ENCODE peak calls at places on chromosomes 13 and 19, in five cellular contexts. One of them, this sample, is unnamed.

GRCh38 chr19:45527731-45528130 is 20.5 kb downstream of the VASP start:
- DNase-seq in A549: no peak
- DNase-seq in CD8-positive, alpha-beta T cell: no peak
- DNase-seq in breast epithelium: no peak
- DNase-seq in heart left ventricle: no peak
- DNase-seq in this sample: no peak

GRCh38 chr19:46786236-46787039 is 2.0 kb downstream of the SLC1A5 start:
- DNase-seq in A549: peak
- DNase-seq in CD8-positive, alpha-beta T cell: peak
- DNase-seq in breast epithelium: peak
- DNase-seq in heart left ventricle: peak
- DNase-seq in this sample: peak

GRCh38 chr19:42850981-42851717 is 28.4 kb downstream of the PSG1 start:
- DNase-seq in A549: peak
- DNase-seq in CD8-positive, alpha-beta T cell: no peak
- DNase-seq in breast epithelium: no peak
- DNase-seq in heart left ventricle: peak
- DNase-seq in this sample: no peak

GRCh38 chr13:51782026-51782710 is 21.8 kb downstream of the DHRS12 start:
- DNase-seq in A549: no peak
- DNase-seq in CD8-positive, alpha-beta T cell: no peak
- DNase-seq in breast epithelium: no peak
- DNase-seq in heart left ventricle: no peak
- DNase-seq in this sample: no peak

GRCh38 chr19:45767881-45768643 is 990 bp downstream of the SIX5 start:
- DNase-seq in A549: peak
- DNase-seq in CD8-positive, alpha-beta T cell: no peak
- DNase-seq in breast epithelium: peak
- DNase-seq in heart left ventricle: peak
- DNase-seq in this sample: no peak

GRCh38 chr13:78603240-78603947 is at the start of gene POU4F1:
- DNase-seq in A549: peak
- DNase-seq in CD8-positive, alpha-beta T cell: peak
- DNase-seq in breast epithelium: no peak
- DNase-seq in heart left ventricle: no peak
- DNase-seq in this sample: no peak

GRCh38 chr19:15443325-15443724 is 6.4 kb downstream of the WIZ start:
- DNase-seq in A549: no peak
- DNase-seq in CD8-positive, alpha-beta T cell: no peak
- DNase-seq in breast epithelium: no peak
- DNase-seq in heart left ventricle: no peak
- DNase-seq in this sample: no peak

GRCh38 chr13:37070145-37070695 is 10.7 kb upstream of the SUPT20H start:
- DNase-seq in A549: no peak
- DNase-seq in CD8-positive, alpha-beta T cell: no peak
- DNase-seq in breast epithelium: no peak
- DNase-seq in heart left ventricle: no peak
- DNase-seq in this sample: no peak

GRCh38 chr19:53884256-53884655 is 2.3 kb downstream of the PRKCG start:
- DNase-seq in A549: no peak
- DNase-seq in CD8-positive, alpha-beta T cell: no peak
- DNase-seq in breast epithelium: no peak
- DNase-seq in heart left ventricle: no peak
- DNase-seq in this sample: no peak

GRCh38 chr19:13054605-13055212 is 47.9 kb downstream of the LYL1 start:
- DNase-seq in A549: no peak
- DNase-seq in CD8-positive, alpha-beta T cell: no peak
- DNase-seq in breast epithelium: no peak
- DNase-seq in heart left ventricle: no peak
- DNase-seq in this sample: no peak

GRCh38 chr19:16017138-16017490 is 59.2 kb upstream of the TPM4 start:
- DNase-seq in A549: no peak
- DNase-seq in CD8-positive, alpha-beta T cell: no peak
- DNase-seq in breast epithelium: no peak
- DNase-seq in heart left ventricle: no peak
- DNase-seq in this sample: no peak

GRCh38 chr13:98975822-98976261 is 2.0 kb downstream of the DOCK9 start:
- DNase-seq in A549: no peak
- DNase-seq in CD8-positive, alpha-beta T cell: no peak
- DNase-seq in breast epithelium: no peak
- DNase-seq in heart left ventricle: no peak
- DNase-seq in this sample: no peak

GRCh38 chr13:30869491-30869890 is 36.6 kb upstream of the MEDAG start:
- DNase-seq in A549: no peak
- DNase-seq in CD8-positive, alpha-beta T cell: no peak
- DNase-seq in breast epithelium: no peak
- DNase-seq in heart left ventricle: peak
- DNase-seq in this sample: no peak

GRCh38 chr13:107586216-107586615 is 629.1 kb downstream of the LIG4 start:
- DNase-seq in A549: no peak
- DNase-seq in CD8-positive, alpha-beta T cell: no peak
- DNase-seq in breast epithelium: no peak
- DNase-seq in heart left ventricle: no peak
- DNase-seq in this sample: no peak

GRCh38 chr19:29887498-29887897 is 54.5 kb upstream of the URI1 start:
- DNase-seq in A549: no peak
- DNase-seq in CD8-positive, alpha-beta T cell: no peak
- DNase-seq in breast epithelium: no peak
- DNase-seq in heart left ventricle: no peak
- DNase-seq in this sample: no peak

GRCh38 chr13:108961542-108962125 is 332.2 kb downstream of the MYO16 start:
- DNase-seq in A549: peak
- DNase-seq in CD8-positive, alpha-beta T cell: peak
- DNase-seq in breast epithelium: no peak
- DNase-seq in heart left ventricle: no peak
- DNase-seq in this sample: peak

GRCh38 chr19:13493516-13494310 is 12.6 kb downstream of the CACNA1A start:
- DNase-seq in A549: no peak
- DNase-seq in CD8-positive, alpha-beta T cell: no peak
- DNase-seq in breast epithelium: no peak
- DNase-seq in heart left ventricle: no peak
- DNase-seq in this sample: no peak

GRCh38 chr19:39971380-39971841 is 446 bp downstream of the PSMC4 start:
- DNase-seq in A549: no peak
- DNase-seq in CD8-positive, alpha-beta T cell: no peak
- DNase-seq in breast epithelium: no peak
- DNase-seq in heart left ventricle: peak
- DNase-seq in this sample: no peak

GRCh38 chr19:52963229-52963760 is 614 bp upstream of the ZNF816 start:
- DNase-seq in A549: no peak
- DNase-seq in CD8-positive, alpha-beta T cell: no peak
- DNase-seq in breast epithelium: no peak
- DNase-seq in heart left ventricle: peak
- DNase-seq in this sample: no peak

GRCh38 chr19:2695288-2695866 is 7.1 kb downstream of the GNG7 start:
- DNase-seq in A549: no peak
- DNase-seq in CD8-positive, alpha-beta T cell: no peak
- DNase-seq in breast epithelium: no peak
- DNase-seq in heart left ventricle: peak
- DNase-seq in this sample: no peak

GRCh38 chr13:27403252-27403678 is 21.2 kb upstream of the GTF3A start:
- DNase-seq in A549: no peak
- DNase-seq in CD8-positive, alpha-beta T cell: no peak
- DNase-seq in breast epithelium: no peak
- DNase-seq in heart left ventricle: no peak
- DNase-seq in this sample: no peak

GRCh38 chr13:51643882-51644281 is 59.6 kb downstream of the WDFY2 start:
- DNase-seq in A549: peak
- DNase-seq in CD8-positive, alpha-beta T cell: no peak
- DNase-seq in breast epithelium: no peak
- DNase-seq in heart left ventricle: no peak
- DNase-seq in this sample: no peak

GRCh38 chr19:53868091-53868891 is 608 bp downstream of the MYADM start:
- DNase-seq in A549: peak
- DNase-seq in CD8-positive, alpha-beta T cell: peak
- DNase-seq in breast epithelium: peak
- DNase-seq in heart left ventricle: peak
- DNase-seq in this sample: peak

GRCh38 chr13:111858571-111858970 is 208.4 kb upstream of the SOX1 start:
- DNase-seq in A549: no peak
- DNase-seq in CD8-positive, alpha-beta T cell: no peak
- DNase-seq in breast epithelium: no peak
- DNase-seq in heart left ventricle: no peak
- DNase-seq in this sample: no peak

GRCh38 chr19:50003810-50004419 is 21.3 kb downstream of the VRK3 start:
- DNase-seq in A549: peak
- DNase-seq in CD8-positive, alpha-beta T cell: peak
- DNase-seq in breast epithelium: no peak
- DNase-seq in heart left ventricle: no peak
- DNase-seq in this sample: no peak

GRCh38 chr13:63948045-63948444 is 2532.4 kb upstream of the PCDH20 start:
- DNase-seq in A549: no peak
- DNase-seq in CD8-positive, alpha-beta T cell: no peak
- DNase-seq in breast epithelium: no peak
- DNase-seq in heart left ventricle: no peak
- DNase-seq in this sample: no peak

GRCh38 chr13:93727301-93728141 is 500.9 kb downstream of the GPC6 start:
- DNase-seq in A549: no peak
- DNase-seq in CD8-positive, alpha-beta T cell: no peak
- DNase-seq in breast epithelium: no peak
- DNase-seq in heart left ventricle: no peak
- DNase-seq in this sample: no peak

GRCh38 chr13:49610176-49610575 is 18.1 kb upstream of the ARL11 start:
- DNase-seq in A549: no peak
- DNase-seq in CD8-positive, alpha-beta T cell: no peak
- DNase-seq in breast epithelium: no peak
- DNase-seq in heart left ventricle: no peak
- DNase-seq in this sample: no peak

GRCh38 chr13:44382635-44383145 is 9.1 kb downstream of the SERP2 start:
- DNase-seq in A549: no peak
- DNase-seq in CD8-positive, alpha-beta T cell: no peak
- DNase-seq in breast epithelium: no peak
- DNase-seq in heart left ventricle: peak
- DNase-seq in this sample: no peak

GRCh38 chr13:30855569-30855968 is 50.5 kb upstream of the MEDAG start:
- DNase-seq in A549: no peak
- DNase-seq in CD8-positive, alpha-beta T cell: no peak
- DNase-seq in breast epithelium: no peak
- DNase-seq in heart left ventricle: no peak
- DNase-seq in this sample: no peak

GRCh38 chr13:46575321-46575721 is 22.4 kb downstream of the LRCH1 start:
- DNase-seq in A549: no peak
- DNase-seq in CD8-positive, alpha-beta T cell: no peak
- DNase-seq in breast epithelium: no peak
- DNase-seq in heart left ventricle: no peak
- DNase-seq in this sample: no peak
- H3K27ac ChIP-seq in A549: no peak
- H3K27ac ChIP-seq in CD8-positive, alpha-beta T cell: no peak
- H3K27ac ChIP-seq in breast epithelium: no peak
- H3K27ac ChIP-seq in heart left ventricle: peak
- H3K27ac ChIP-seq in this sample: no peak

GRCh38 chr13:41563501-41564001 is 106.2 kb downstream of the RGCC start:
- DNase-seq in A549: no peak
- DNase-seq in CD8-positive, alpha-beta T cell: no peak
- DNase-seq in breast epithelium: no peak
- DNase-seq in heart left ventricle: no peak
- DNase-seq in this sample: no peak

GRCh38 chr13:41562083-41562482 is 104.7 kb downstream of the RGCC start:
- DNase-seq in A549: no peak
- DNase-seq in CD8-positive, alpha-beta T cell: no peak
- DNase-seq in breast epithelium: no peak
- DNase-seq in heart left ventricle: peak
- DNase-seq in this sample: no peak

GRCh38 chr13:41564046-41564445 is 106.7 kb downstream of the RGCC start:
- DNase-seq in A549: no peak
- DNase-seq in CD8-positive, alpha-beta T cell: no peak
- DNase-seq in breast epithelium: no peak
- DNase-seq in heart left ventricle: no peak
- DNase-seq in this sample: no peak

GRCh38 chr13:41561179-41561578 is 103.8 kb downstream of the RGCC start:
- DNase-seq in A549: no peak
- DNase-seq in CD8-positive, alpha-beta T cell: no peak
- DNase-seq in breast epithelium: no peak
- DNase-seq in heart left ventricle: no peak
- DNase-seq in this sample: no peak

GRCh38 chr13:41562541-41563178 is 105.3 kb downstream of the RGCC start:
- DNase-seq in A549: no peak
- DNase-seq in CD8-positive, alpha-beta T cell: no peak
- DNase-seq in breast epithelium: no peak
- DNase-seq in heart left ventricle: no peak
- DNase-seq in this sample: no peak
- H3K27ac ChIP-seq in A549: no peak
- H3K27ac ChIP-seq in CD8-positive, alpha-beta T cell: no peak
- H3K27ac ChIP-seq in breast epithelium: no peak
- H3K27ac ChIP-seq in heart left ventricle: no peak
- H3K27ac ChIP-seq in this sample: no peak

DNA sequence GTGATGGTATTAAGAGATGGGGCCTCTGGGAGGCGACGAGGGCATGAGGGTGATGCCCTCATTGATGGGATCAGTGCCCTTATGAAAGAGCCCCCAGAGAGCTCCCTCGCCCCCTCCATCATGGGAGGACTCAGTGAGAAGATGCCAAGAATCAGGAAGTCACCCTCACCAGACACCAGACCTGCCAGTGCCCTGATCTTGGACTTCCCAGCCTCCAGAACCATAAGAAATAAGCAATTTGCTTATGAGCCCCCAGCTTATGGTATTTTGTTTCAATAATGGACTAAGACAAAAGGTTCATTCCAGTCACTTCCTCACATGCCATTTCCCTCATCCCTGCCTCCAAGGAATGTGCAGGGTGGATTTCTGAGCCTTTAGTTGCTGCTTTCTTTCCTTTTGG is 129.7 kb downstream of the KDM4B start:
- DNase-seq in A549: no peak
- DNase-seq in CD8-positive, alpha-beta T cell: no peak
- DNase-seq in breast epithelium: no peak
- DNase-seq in heart left ventricle: no peak
- DNase-seq in this sample: no peak
- H3K27ac ChIP-seq in A549: no peak
- H3K27ac ChIP-seq in CD8-positive, alpha-beta T cell: no peak
- H3K27ac ChIP-seq in breast epithelium: no peak
- H3K27ac ChIP-seq in heart left ventricle: no peak
- H3K27ac ChIP-seq in this sample: no peak

GRCh38 chr19:11137542-11138384 is 17.8 kb downstream of the SPC24 start:
- DNase-seq in A549: peak
- DNase-seq in CD8-positive, alpha-beta T cell: peak
- DNase-seq in breast epithelium: peak
- DNase-seq in heart left ventricle: peak
- DNase-seq in this sample: peak

GRCh38 chr19:11140896-11141295 is 14.7 kb downstream of the SPC24 start:
- DNase-seq in A549: no peak
- DNase-seq in CD8-positive, alpha-beta T cell: no peak
- DNase-seq in breast epithelium: no peak
- DNase-seq in heart left ventricle: no peak
- DNase-seq in this sample: no peak

GRCh38 chr19:11138659-11139526 is 16.7 kb downstream of the SPC24 start:
- DNase-seq in A549: peak
- DNase-seq in CD8-positive, alpha-beta T cell: no peak
- DNase-seq in breast epithelium: no peak
- DNase-seq in heart left ventricle: peak
- DNase-seq in this sample: no peak

GRCh38 chr19:11131471-11131870 is 24.1 kb downstream of the SPC24 start:
- DNase-seq in A549: no peak
- DNase-seq in CD8-positive, alpha-beta T cell: no peak
- DNase-seq in breast epithelium: no peak
- DNase-seq in heart left ventricle: no peak
- DNase-seq in this sample: no peak

GRCh38 chr19:11136400-11137101 is 19.0 kb downstream of the SPC24 start:
- DNase-seq in A549: no peak
- DNase-seq in CD8-positive, alpha-beta T cell: no peak
- DNase-seq in breast epithelium: no peak
- DNase-seq in heart left ventricle: no peak
- DNase-seq in this sample: no peak
- H3K27ac ChIP-seq in A549: peak
- H3K27ac ChIP-seq in CD8-positive, alpha-beta T cell: no peak
- H3K27ac ChIP-seq in breast epithelium: peak
- H3K27ac ChIP-seq in heart left ventricle: peak
- H3K27ac ChIP-seq in this sample: no peak

This sample was measured in naive thymus-derived CD4-positive, alpha-beta T cell.